ENCODE peak calls at places on chromosome 3, in nine cellular contexts. Z, C, E, F, G, I, Q, V and T are unnamed samples.

GRCh38 chr3:62073038-62073437 is 300.3 kb downstream of the FEZF2 start:
- DNase-seq in Z (no peak), C (no peak), E (peak; percentile 14), F (no peak), G (no peak), I (no peak), Q (no peak), V (no peak), T (no peak)

GRCh38 chr3:60240558-60240957 is 1010.7 kb downstream of the FHIT start:
- DNase-seq in Z (no peak), C (no peak), E (no peak), F (no peak), G (no peak), I (no peak), Q (no peak), V (no peak), T (peak; percentile 20)

GRCh38 chr3:141942006-141942405 is 65.6 kb downstream of the ATP1B3 start:
- DNase-seq in Z (no peak), C (no peak), E (no peak), F (no peak), G (no peak), I (no peak), Q (no peak), V (no peak), T (no peak)

GRCh38 chr3:11532865-11533490 is 110.7 kb downstream of the VGLL4 start:
- DNase-seq in Z (no peak), C (no peak), E (no peak), F (no peak), G (no peak), I (no peak), Q (peak; percentile 40), V (peak; percentile 77), T (no peak)

GRCh38 chr3:125186261-125186770 is 26.2 kb downstream of the SLC12A8 start:
- DNase-seq in Z (no peak), C (no peak), E (peak; percentile 43), F (peak; percentile 49), G (no peak), I (no peak), Q (no peak), V (no peak), T (no peak)

GRCh38 chr3:134387293-134387692 is 13.0 kb upstream of the AMOTL2 start:
- DNase-seq in Z (no peak), C (no peak), E (no peak), F (no peak), G (no peak), I (no peak), Q (no peak), V (no peak), T (no peak)

GRCh38 chr3:127442551-127442950 is 148.0 kb downstream of the TPRA1 start:
- DNase-seq in Z (no peak), C (no peak), E (no peak), F (no peak), G (no peak), I (no peak), Q (no peak), V (no peak), T (no peak)

GRCh38 chr3:56193531-56193930 is 274.7 kb downstream of the ERC2 start:
- DNase-seq in Z (no peak), C (no peak), E (no peak), F (no peak), G (no peak), I (no peak), Q (no peak), V (no peak), T (no peak)

GRCh38 chr3:113169876-113170452 is 41.4 kb upstream of the BOC start:
- DNase-seq in Z (no peak), C (no peak), E (no peak), F (no peak), G (no peak), I (peak; percentile 12), Q (no peak), V (no peak), T (no peak)

GRCh38 chr3:129112308-129113052 is 9.1 kb downstream of the RAB43 start:
- DNase-seq in Z (no peak), C (no peak), E (peak; percentile 29), F (no peak), G (peak; percentile 88), I (no peak), Q (no peak), V (no peak), T (no peak)

GRCh38 chr3:146165370-146165769 is 4.4 kb upstream of the PLOD2 start:
- DNase-seq in Z (peak; percentile 38), C (no peak), E (no peak), F (no peak), G (no peak), I (no peak), Q (no peak), V (peak; percentile 53), T (no peak)

GRCh38 chr3:133967992-133968892 is 61.5 kb downstream of the SLCO2A1 start:
- DNase-seq in Z (no peak), C (no peak), E (no peak), F (no peak), G (no peak), I (no peak), Q (no peak), V (no peak), T (no peak)

GRCh38 chr3:120093923-120094775 is at the start of gene GSK3B:
- DNase-seq in Z (no peak), C (peak; percentile 99), E (peak; percentile 62), F (peak; percentile 68), G (peak; percentile 60), I (peak; percentile 97), Q (peak; percentile 81), V (no peak), T (no peak)

GRCh38 chr3:63849175-63849574 is 14.4 kb downstream of the THOC7 start:
- DNase-seq in Z (no peak), C (no peak), E (no peak), F (no peak), G (no peak), I (no peak), Q (no peak), V (no peak), T (no peak)

GRCh38 chr3:29281265-29282228 is 676 bp downstream of the RBMS3 start:
- DNase-seq in Z (no peak), C (no peak), E (peak; percentile 29), F (no peak), G (no peak), I (peak; percentile 18), Q (peak; percentile 42), V (no peak), T (no peak)

GRCh38 chr3:64266983-64267382 is 41.7 kb upstream of the PRICKLE2 start:
- DNase-seq in Z (no peak), C (no peak), E (peak; percentile 9), F (no peak), G (no peak), I (no peak), Q (no peak), V (no peak), T (no peak)

GRCh38 chr3:175672119-175672689 is 813.1 kb downstream of the NAALADL2 start:
- DNase-seq in Z (no peak), C (no peak), E (peak; percentile 11), F (no peak), G (peak; percentile 14), I (no peak), Q (no peak), V (no peak), T (no peak)

GRCh38 chr3:127831723-127832172 is 9.4 kb upstream of the MGLL start:
- DNase-seq in Z (no peak), C (peak; percentile 33), E (peak; percentile 73), F (no peak), G (no peak), I (peak; percentile 78), Q (no peak), V (no peak), T (no peak)

GRCh38 chr3:159814161-159814560 is 174.5 kb upstream of the IL12A start:
- DNase-seq in Z (no peak), C (no peak), E (no peak), F (no peak), G (no peak), I (peak; percentile 24), Q (no peak), V (no peak), T (no peak)

GRCh38 chr3:146403792-146404191 is 65.6 kb downstream of the PLSCR2 start:
- DNase-seq in Z (no peak), C (no peak), E (no peak), F (no peak), G (no peak), I (no peak), Q (no peak), V (no peak), T (no peak)

GRCh38 chr3:25473246-25473645 is 45.2 kb downstream of the RARB start:
- DNase-seq in Z (no peak), C (no peak), E (no peak), F (no peak), G (no peak), I (no peak), Q (no peak), V (no peak), T (no peak)